ENCODE peak calls at places on chromosomes 1 and 21, in five cellular contexts. One of them, this sample, is unnamed.

GRCh38 chr1:241998950-241999495 is at the start of gene MAP1LC3C:
- DNase-seq in stimulated activated naive CD4-positive, alpha-beta T cell: no peak
- DNase-seq in AG04450: no peak
- DNase-seq in activated CD4-positive, alpha-beta T cell treated with anti-CD3 and anti-CD28 coated beads for 24 hours: no peak
- DNase-seq in AG09319: no peak
- DNase-seq in this sample: no peak

GRCh38 chr1:3631865-3632264 is 7.0 kb downstream of the TPRG1L start:
- DNase-seq in AG04450: no peak
- DNase-seq in stimulated activated naive CD4-positive, alpha-beta T cell: no peak
- DNase-seq in activated CD4-positive, alpha-beta T cell treated with anti-CD3 and anti-CD28 coated beads for 24 hours: no peak
- DNase-seq in AG09319: no peak
- DNase-seq in this sample: no peak

GRCh38 chr1:84253891-84254290 is 47.6 kb upstream of the SAMD13 start:
- DNase-seq in AG09319: peak
- DNase-seq in stimulated activated naive CD4-positive, alpha-beta T cell: no peak
- DNase-seq in activated CD4-positive, alpha-beta T cell treated with anti-CD3 and anti-CD28 coated beads for 24 hours: no peak
- DNase-seq in AG04450: peak
- DNase-seq in this sample: peak

GRCh38 chr1:197519741-197520334 is 251.8 kb downstream of the CRB1 start:
- DNase-seq in AG09319: no peak
- DNase-seq in stimulated activated naive CD4-positive, alpha-beta T cell: no peak
- DNase-seq in activated CD4-positive, alpha-beta T cell treated with anti-CD3 and anti-CD28 coated beads for 24 hours: no peak
- DNase-seq in AG04450: no peak
- DNase-seq in this sample: no peak

GRCh38 chr1:25577151-25577920 is 33.9 kb downstream of the LDLRAP1 start:
- DNase-seq in AG09319: no peak
- DNase-seq in activated CD4-positive, alpha-beta T cell treated with anti-CD3 and anti-CD28 coated beads for 24 hours: no peak
- DNase-seq in stimulated activated naive CD4-positive, alpha-beta T cell: no peak
- DNase-seq in AG04450: no peak
- DNase-seq in this sample: no peak

GRCh38 chr1:205447457-205448415 is 8.1 kb downstream of the BLACAT1 start:
- DNase-seq in AG04450: no peak
- DNase-seq in activated CD4-positive, alpha-beta T cell treated with anti-CD3 and anti-CD28 coated beads for 24 hours: no peak
- DNase-seq in stimulated activated naive CD4-positive, alpha-beta T cell: no peak
- DNase-seq in AG09319: no peak
- DNase-seq in this sample: no peak

GRCh38 chr1:182764029-182764768 is 25.4 kb upstream of the NPL start:
- DNase-seq in AG09319: no peak
- DNase-seq in activated CD4-positive, alpha-beta T cell treated with anti-CD3 and anti-CD28 coated beads for 24 hours: no peak
- DNase-seq in stimulated activated naive CD4-positive, alpha-beta T cell: no peak
- DNase-seq in AG04450: no peak
- DNase-seq in this sample: no peak

GRCh38 chr1:200409203-200409760 is 554 bp downstream of the ZNF281 start:
- DNase-seq in AG04450: no peak
- DNase-seq in activated CD4-positive, alpha-beta T cell treated with anti-CD3 and anti-CD28 coated beads for 24 hours: peak
- DNase-seq in AG09319: no peak
- DNase-seq in stimulated activated naive CD4-positive, alpha-beta T cell: peak
- DNase-seq in this sample: no peak

GRCh38 chr21:44919111-44919912 is 1.4 kb downstream of the ITGB2 start:
- DNase-seq in AG04450: no peak
- DNase-seq in AG09319: no peak
- DNase-seq in stimulated activated naive CD4-positive, alpha-beta T cell: no peak
- DNase-seq in activated CD4-positive, alpha-beta T cell treated with anti-CD3 and anti-CD28 coated beads for 24 hours: no peak
- DNase-seq in this sample: no peak

GRCh38 chr1:10945988-10946387 is 66.5 kb upstream of the TARDBP start:
- DNase-seq in stimulated activated naive CD4-positive, alpha-beta T cell: no peak
- DNase-seq in AG09319: no peak
- DNase-seq in activated CD4-positive, alpha-beta T cell treated with anti-CD3 and anti-CD28 coated beads for 24 hours: no peak
- DNase-seq in AG04450: no peak
- DNase-seq in this sample: no peak

GRCh38 chr1:82818596-82818995 is 1017.9 kb downstream of the ADGRL2 start:
- DNase-seq in AG04450: no peak
- DNase-seq in activated CD4-positive, alpha-beta T cell treated with anti-CD3 and anti-CD28 coated beads for 24 hours: no peak
- DNase-seq in AG09319: no peak
- DNase-seq in stimulated activated naive CD4-positive, alpha-beta T cell: no peak
- DNase-seq in this sample: no peak

GRCh38 chr1:164660415-164661174 is 101.6 kb downstream of the PBX1 start:
- DNase-seq in activated CD4-positive, alpha-beta T cell treated with anti-CD3 and anti-CD28 coated beads for 24 hours: no peak
- DNase-seq in stimulated activated naive CD4-positive, alpha-beta T cell: no peak
- DNase-seq in AG04450: no peak
- DNase-seq in AG09319: no peak
- DNase-seq in this sample: peak

GRCh38 chr1:27084107-27084506 is 70.8 kb downstream of the SLC9A1 start:
- DNase-seq in activated CD4-positive, alpha-beta T cell treated with anti-CD3 and anti-CD28 coated beads for 24 hours: no peak
- DNase-seq in AG04450: no peak
- DNase-seq in stimulated activated naive CD4-positive, alpha-beta T cell: no peak
- DNase-seq in AG09319: no peak
- DNase-seq in this sample: no peak

GRCh38 chr1:101843160-101843559 is 153.6 kb downstream of the OLFM3 start:
- DNase-seq in activated CD4-positive, alpha-beta T cell treated with anti-CD3 and anti-CD28 coated beads for 24 hours: no peak
- DNase-seq in AG09319: no peak
- DNase-seq in AG04450: no peak
- DNase-seq in stimulated activated naive CD4-positive, alpha-beta T cell: no peak
- DNase-seq in this sample: no peak

GRCh38 chr1:44147582-44147981 is 6.2 kb upstream of the KLF18 start:
- DNase-seq in AG09319: no peak
- DNase-seq in activated CD4-positive, alpha-beta T cell treated with anti-CD3 and anti-CD28 coated beads for 24 hours: no peak
- DNase-seq in AG04450: no peak
- DNase-seq in stimulated activated naive CD4-positive, alpha-beta T cell: no peak
- DNase-seq in this sample: no peak

GRCh38 chr1:43536864-43537358 is 6.2 kb downstream of the PTPRF start:
- DNase-seq in stimulated activated naive CD4-positive, alpha-beta T cell: no peak
- DNase-seq in AG09319: no peak
- DNase-seq in activated CD4-positive, alpha-beta T cell treated with anti-CD3 and anti-CD28 coated beads for 24 hours: no peak
- DNase-seq in AG04450: no peak
- DNase-seq in this sample: no peak

GRCh38 chr1:155124503-155125463 is 2.9 kb upstream of the EFNA1 start:
- DNase-seq in AG09319: no peak
- DNase-seq in stimulated activated naive CD4-positive, alpha-beta T cell: no peak
- DNase-seq in AG04450: no peak
- DNase-seq in activated CD4-positive, alpha-beta T cell treated with anti-CD3 and anti-CD28 coated beads for 24 hours: no peak
- DNase-seq in this sample: no peak

GRCh38 chr21:27104749-27105439 is 138.0 kb upstream of the ADAMTS5 start:
- DNase-seq in AG09319: no peak
- DNase-seq in AG04450: no peak
- DNase-seq in stimulated activated naive CD4-positive, alpha-beta T cell: no peak
- DNase-seq in activated CD4-positive, alpha-beta T cell treated with anti-CD3 and anti-CD28 coated beads for 24 hours: no peak
- DNase-seq in this sample: peak

GRCh38 chr1:166432655-166433054 is 265.9 kb upstream of the FAM78B start:
- DNase-seq in stimulated activated naive CD4-positive, alpha-beta T cell: no peak
- DNase-seq in AG09319: no peak
- DNase-seq in activated CD4-positive, alpha-beta T cell treated with anti-CD3 and anti-CD28 coated beads for 24 hours: no peak
- DNase-seq in AG04450: no peak
- DNase-seq in this sample: no peak

GRCh38 chr1:119220980-119221379 is 80.5 kb upstream of the WARS2 start:
- DNase-seq in stimulated activated naive CD4-positive, alpha-beta T cell: no peak
- DNase-seq in AG04450: no peak
- DNase-seq in AG09319: no peak
- DNase-seq in activated CD4-positive, alpha-beta T cell treated with anti-CD3 and anti-CD28 coated beads for 24 hours: no peak
- DNase-seq in this sample: peak

GRCh38 chr1:63980706-63981407 is 207.0 kb downstream of the ROR1 start:
- DNase-seq in activated CD4-positive, alpha-beta T cell treated with anti-CD3 and anti-CD28 coated beads for 24 hours: no peak
- DNase-seq in AG04450: no peak
- DNase-seq in stimulated activated naive CD4-positive, alpha-beta T cell: no peak
- DNase-seq in AG09319: no peak
- DNase-seq in this sample: no peak

GRCh38 chr1:39379187-39379586 is 112.2 kb upstream of the BMP8A start:
- DNase-seq in stimulated activated naive CD4-positive, alpha-beta T cell: no peak
- DNase-seq in AG09319: no peak
- DNase-seq in AG04450: no peak
- DNase-seq in activated CD4-positive, alpha-beta T cell treated with anti-CD3 and anti-CD28 coated beads for 24 hours: no peak
- DNase-seq in this sample: no peak

GRCh38 chr1:19074902-19075721 is 118.6 kb upstream of the IFFO2 start:
- DNase-seq in AG04450: no peak
- DNase-seq in AG09319: no peak
- DNase-seq in stimulated activated naive CD4-positive, alpha-beta T cell: no peak
- DNase-seq in activated CD4-positive, alpha-beta T cell treated with anti-CD3 and anti-CD28 coated beads for 24 hours: no peak
- DNase-seq in this sample: no peak

This sample was measured in AG09309.